ENCODE peak calls at places on chromosome 7, in nine cellular contexts. I, X, L, M, A, C, U, V and W are unnamed samples.

GRCh38 chr7:3408814-3409595 is 108.0 kb downstream of the SDK1 start:
- DNase-seq in I (no peak), X (no peak), L (no peak), M (no peak), A (no peak), C (no peak), U (no peak), V (no peak), W (no peak)

GRCh38 chr7:40874756-40875155 is 740.0 kb downstream of the SUGCT start:
- DNase-seq in I (no peak), X (no peak), L (peak), M (no peak), A (no peak), C (no peak), U (no peak), V (no peak), W (no peak)

GRCh38 chr7:149218469-149219420 is 20.7 kb upstream of the ZNF212 start:
- DNase-seq in I (no peak), X (no peak), L (no peak), M (no peak), A (no peak), C (no peak), U (no peak), V (no peak), W (no peak)

GRCh38 chr7:8125680-8126444 is 136.1 kb downstream of the ICA1 start:
- DNase-seq in I (no peak), X (peak), L (no peak), M (peak), A (no peak), C (peak), U (peak), V (no peak), W (no peak)

GRCh38 chr7:41241641-41242040 is 461.2 kb downstream of the INHBA start:
- DNase-seq in I (no peak), X (no peak), L (no peak), M (no peak), A (no peak), C (no peak), U (no peak), V (no peak), W (no peak)

GRCh38 chr7:151327659-151328058 is 14.0 kb upstream of the NUB1 start:
- DNase-seq in I (no peak), X (no peak), L (no peak), M (no peak), A (no peak), C (no peak), U (no peak), V (no peak), W (no peak)

GRCh38 chr7:1136841-1137516 is 23.0 kb downstream of the ZFAND2A start:
- DNase-seq in I (no peak), X (peak), L (peak), M (peak), A (peak), C (no peak), U (no peak), V (no peak), W (peak)

GRCh38 chr7:155844526-155844925 is 32.3 kb upstream of the SHH start:
- DNase-seq in I (no peak), X (peak), L (no peak), M (no peak), A (no peak), C (no peak), U (no peak), V (no peak), W (no peak)

GRCh38 chr7:69708857-69709256 is 110.6 kb downstream of the AUTS2 start:
- DNase-seq in I (peak), X (no peak), L (no peak), M (no peak), A (peak), C (no peak), U (no peak), V (peak), W (no peak)

GRCh38 chr7:55112056-55112455 is 93.2 kb downstream of the EGFR start:
- DNase-seq in I (no peak), X (no peak), L (no peak), M (no peak), A (no peak), C (no peak), U (no peak), V (no peak), W (no peak)

GRCh38 chr7:99392659-99393362 is 15.6 kb downstream of the PDAP1 start:
- DNase-seq in I (peak), X (peak), L (peak), M (peak), A (no peak), C (peak), U (peak), V (peak), W (no peak)

GRCh38 chr7:40733111-40733510 is 598.3 kb downstream of the SUGCT start:
- DNase-seq in I (no peak), X (no peak), L (no peak), M (no peak), A (no peak), C (no peak), U (no peak), V (no peak), W (peak)